ENCODE peak calls at places on chromosomes 4 and X, in four cellular contexts. Z is GM23248, E is iris pigment epithelial cell, F is SJSA1. I is an unnamed sample.

GRCh38 chrX:38811515-38812239 is 10.4 kb downstream of the MID1IP1 start:
- DNase-seq in Z (no peak), E (peak; percentile 50), F (no peak), I (no peak)

GRCh38 chr4:6769138-6769983 is 13.2 kb upstream of the KIAA0232 start:
- DNase-seq in Z (no peak), E (no peak), F (no peak), I (peak; percentile 21)

GRCh38 chr4:122000849-122001248 is 49.0 kb upstream of the TRPC3 start:
- DNase-seq in Z (no peak), E (no peak), F (no peak), I (no peak)

GRCh38 chrX:75278991-75279390 is 5.1 kb downstream of the UPRT start:
- DNase-seq in Z (no peak), E (peak; percentile 25), F (no peak), I (no peak)

GRCh38 chr4:8329859-8330761 is 60.6 kb downstream of the HTRA3 start:
- DNase-seq in Z (no peak), E (no peak), F (no peak), I (no peak)

GRCh38 chr4:55121246-55121645 is 4.1 kb downstream of the KDR start:
- DNase-seq in Z (no peak), E (no peak), F (no peak), I (no peak)

GRCh38 chr4:70709551-70710080 is 12.1 kb upstream of the RUFY3 start:
- DNase-seq in Z (no peak), E (no peak), F (no peak), I (no peak)

GRCh38 chr4:52126946-52127345 is 75.8 kb downstream of the SPATA18 start:
- DNase-seq in Z (peak; percentile 45), E (no peak), F (no peak), I (no peak)

GRCh38 chr4:158496030-158496741 is 25.5 kb upstream of the RXFP1 start:
- DNase-seq in Z (peak; percentile 4), E (peak; percentile 14), F (no peak), I (no peak)

GRCh38 chr4:8409271-8410065 is 31.1 kb downstream of the ACOX3 start:
- DNase-seq in Z (peak; percentile 48), E (no peak), F (peak; percentile 49), I (peak; percentile 80)

GRCh38 chrX:46587753-46588171 is 14.2 kb downstream of the CHST7 start:
- DNase-seq in Z (peak; percentile 4), E (peak; percentile 27), F (peak; percentile 18), I (no peak)

I was measured in psoas muscle.